ENCODE peak calls at places on chromosomes 3 and 15, in seven cellular contexts. One of them, this sample, is unnamed.

GRCh38 chr3:57952208-57952631 is 56.0 kb upstream of the FLNB start:
- DNase-seq in GM13976: no peak
- DNase-seq in astrocyte of the spinal cord: peak
- DNase-seq in MCF 10A: peak
- DNase-seq in nephron progenitor cell: peak
- DNase-seq in AG10803: peak
- DNase-seq in neural crest cell: no peak
- DNase-seq in this sample: no peak

GRCh38 chr3:46985588-46985987 is 6.1 kb downstream of the NBEAL2 start:
- DNase-seq in astrocyte of the spinal cord: no peak
- DNase-seq in nephron progenitor cell: no peak
- DNase-seq in AG10803: no peak
- DNase-seq in GM13976: no peak
- DNase-seq in neural crest cell: no peak
- DNase-seq in MCF 10A: no peak
- DNase-seq in this sample: no peak

GRCh38 chr3:42762046-42762724 is 10.9 kb downstream of the CCDC13 start:
- DNase-seq in astrocyte of the spinal cord: no peak
- DNase-seq in AG10803: peak
- DNase-seq in nephron progenitor cell: no peak
- DNase-seq in MCF 10A: no peak
- DNase-seq in neural crest cell: no peak
- DNase-seq in GM13976: no peak
- DNase-seq in this sample: no peak

GRCh38 chr3:30586806-30587486 is 19.5 kb upstream of the TGFBR2 start:
- DNase-seq in neural crest cell: no peak
- DNase-seq in astrocyte of the spinal cord: no peak
- DNase-seq in nephron progenitor cell: no peak
- DNase-seq in MCF 10A: no peak
- DNase-seq in GM13976: no peak
- DNase-seq in AG10803: no peak
- DNase-seq in this sample: no peak

GRCh38 chr3:157104928-157105652 is 54.9 kb downstream of the CCNL1 start:
- DNase-seq in GM13976: peak
- DNase-seq in nephron progenitor cell: no peak
- DNase-seq in astrocyte of the spinal cord: no peak
- DNase-seq in MCF 10A: no peak
- DNase-seq in neural crest cell: no peak
- DNase-seq in AG10803: no peak
- DNase-seq in this sample: no peak

GRCh38 chr15:24621630-24622215 is 53.9 kb upstream of the NPAP1 start:
- DNase-seq in MCF 10A: no peak
- DNase-seq in nephron progenitor cell: no peak
- DNase-seq in neural crest cell: no peak
- DNase-seq in GM13976: no peak
- DNase-seq in astrocyte of the spinal cord: no peak
- DNase-seq in AG10803: no peak
- DNase-seq in this sample: no peak

GRCh38 chr3:4392992-4393391 is 74.1 kb downstream of the SUMF1 start:
- DNase-seq in GM13976: no peak
- DNase-seq in nephron progenitor cell: no peak
- DNase-seq in AG10803: no peak
- DNase-seq in astrocyte of the spinal cord: no peak
- DNase-seq in neural crest cell: no peak
- DNase-seq in MCF 10A: no peak
- DNase-seq in this sample: no peak

GRCh38 chr3:195932418-195933043 is 24.2 kb upstream of the TNK2 start:
- DNase-seq in GM13976: no peak
- DNase-seq in neural crest cell: no peak
- DNase-seq in AG10803: no peak
- DNase-seq in MCF 10A: no peak
- DNase-seq in nephron progenitor cell: no peak
- DNase-seq in astrocyte of the spinal cord: no peak
- DNase-seq in this sample: no peak

GRCh38 chr3:194251007-194251406 is 100.1 kb downstream of the CPN2 start:
- DNase-seq in MCF 10A: no peak
- DNase-seq in neural crest cell: no peak
- DNase-seq in astrocyte of the spinal cord: no peak
- DNase-seq in AG10803: no peak
- DNase-seq in GM13976: no peak
- DNase-seq in nephron progenitor cell: no peak
- DNase-seq in this sample: no peak

GRCh38 chr15:65979316-65979715 is 110.0 kb downstream of the RAB11A start:
- DNase-seq in neural crest cell: no peak
- DNase-seq in AG10803: no peak
- DNase-seq in MCF 10A: peak
- DNase-seq in astrocyte of the spinal cord: no peak
- DNase-seq in GM13976: peak
- DNase-seq in nephron progenitor cell: peak
- DNase-seq in this sample: no peak

GRCh38 chr15:86929461-86929860 is 849.8 kb downstream of the AGBL1 start:
- DNase-seq in neural crest cell: no peak
- DNase-seq in astrocyte of the spinal cord: no peak
- DNase-seq in MCF 10A: no peak
- DNase-seq in AG10803: no peak
- DNase-seq in GM13976: no peak
- DNase-seq in nephron progenitor cell: no peak
- DNase-seq in this sample: no peak

GRCh38 chr3:127694467-127695215 is 21.9 kb downstream of the ABTB1 start:
- DNase-seq in astrocyte of the spinal cord: peak
- DNase-seq in GM13976: no peak
- DNase-seq in MCF 10A: peak
- DNase-seq in neural crest cell: no peak
- DNase-seq in AG10803: peak
- DNase-seq in nephron progenitor cell: no peak
- DNase-seq in this sample: no peak

GRCh38 chr3:19029837-19030835 is 118.2 kb upstream of the KCNH8 start:
- DNase-seq in nephron progenitor cell: no peak
- DNase-seq in neural crest cell: no peak
- DNase-seq in GM13976: no peak
- DNase-seq in astrocyte of the spinal cord: no peak
- DNase-seq in AG10803: no peak
- DNase-seq in MCF 10A: peak
- DNase-seq in this sample: no peak
- TF ChIP-seq CTCF in nephron progenitor cell: no peak
- TF ChIP-seq CTCF in neural crest cell: no peak
- TF ChIP-seq CTCF in GM13976: no peak
- TF ChIP-seq CTCF in astrocyte of the spinal cord: no peak
- TF ChIP-seq CTCF in AG10803: no peak
- TF ChIP-seq CTCF in MCF 10A: no peak
- TF ChIP-seq CTCF in this sample: no peak

DNA sequence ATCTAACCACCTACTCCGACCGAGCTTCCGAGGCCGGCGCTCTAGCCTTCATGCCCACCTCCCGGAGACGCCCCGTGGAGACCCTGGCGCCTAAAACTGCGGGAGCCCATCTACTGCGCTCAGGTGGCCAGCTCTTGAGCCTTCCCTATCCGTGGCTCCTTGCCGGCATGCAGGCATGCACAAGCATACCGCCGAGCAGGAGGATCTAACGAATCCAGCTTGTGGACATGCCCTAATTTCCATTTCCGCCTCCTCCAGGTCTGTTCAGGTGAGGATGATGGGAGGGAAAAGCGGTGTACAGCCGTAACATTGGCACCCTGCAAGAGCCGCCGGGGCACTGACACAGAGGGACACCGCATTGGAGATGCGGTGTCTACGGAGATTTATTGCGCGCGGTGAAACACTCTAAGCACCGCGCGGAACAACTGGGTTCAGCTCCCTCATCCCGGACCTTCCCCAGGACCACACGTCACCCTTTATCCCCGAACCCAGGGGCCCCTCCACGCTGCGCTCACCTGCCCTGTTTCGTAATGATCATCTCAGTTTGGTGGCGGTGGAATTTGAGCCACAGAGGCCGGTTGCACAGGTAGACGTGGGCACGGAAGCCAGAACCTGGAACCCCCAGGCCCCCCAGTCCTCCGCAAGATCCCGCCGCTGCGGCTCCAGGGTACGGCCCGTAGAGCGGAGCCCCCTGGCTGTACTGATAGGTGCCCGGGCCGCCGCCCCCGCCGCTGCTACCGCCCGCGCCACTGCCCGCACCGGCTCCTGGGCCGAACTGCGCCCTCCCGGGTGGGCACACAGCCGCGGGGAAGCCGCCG is 1.0 kb downstream of the EOMES start:
- DNase-seq in GM13976: no peak
- DNase-seq in AG10803: no peak
- DNase-seq in astrocyte of the spinal cord: no peak
- DNase-seq in neural crest cell: no peak
- DNase-seq in MCF 10A: peak
- DNase-seq in nephron progenitor cell: no peak
- DNase-seq in this sample: no peak
- TF ChIP-seq CTCF in GM13976: peak
- TF ChIP-seq CTCF in AG10803: no peak
- TF ChIP-seq CTCF in astrocyte of the spinal cord: no peak
- TF ChIP-seq CTCF in neural crest cell: no peak
- TF ChIP-seq CTCF in MCF 10A: no peak
- TF ChIP-seq CTCF in nephron progenitor cell: peak
- TF ChIP-seq CTCF in this sample: peak

DNA sequence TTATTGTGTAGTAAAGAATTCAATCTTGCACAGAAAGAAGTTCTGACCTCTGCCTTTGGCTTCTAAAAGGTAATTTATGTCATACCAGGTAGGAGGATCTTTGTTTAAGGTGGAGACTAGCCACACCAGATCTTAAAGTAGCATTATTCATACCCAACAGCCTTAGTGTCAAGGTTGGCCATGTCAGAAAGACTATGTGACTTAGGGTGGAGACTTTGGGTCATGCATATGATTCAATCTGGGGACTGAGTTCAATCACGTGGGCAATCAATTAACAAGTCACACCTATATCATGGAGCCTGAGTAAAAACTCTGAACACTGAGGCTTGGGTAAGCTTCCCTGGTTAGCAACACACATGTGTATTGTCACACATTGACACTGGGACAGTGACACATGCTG is 28.5 kb upstream of the ENTPD3 start:
- DNase-seq in nephron progenitor cell: no peak
- DNase-seq in neural crest cell: no peak
- DNase-seq in GM13976: no peak
- DNase-seq in astrocyte of the spinal cord: no peak
- DNase-seq in MCF 10A: no peak
- DNase-seq in AG10803: no peak
- DNase-seq in this sample: no peak
- TF ChIP-seq CTCF in nephron progenitor cell: no peak
- TF ChIP-seq CTCF in neural crest cell: no peak
- TF ChIP-seq CTCF in GM13976: no peak
- TF ChIP-seq CTCF in astrocyte of the spinal cord: no peak
- TF ChIP-seq CTCF in MCF 10A: no peak
- TF ChIP-seq CTCF in AG10803: no peak
- TF ChIP-seq CTCF in this sample: no peak

GRCh38 chr3:161171639-161172552 is 49.2 kb upstream of the NMD3 start:
- DNase-seq in astrocyte of the spinal cord: peak
- DNase-seq in nephron progenitor cell: no peak
- DNase-seq in MCF 10A: peak
- DNase-seq in AG10803: no peak
- DNase-seq in neural crest cell: no peak
- DNase-seq in GM13976: no peak
- DNase-seq in this sample: no peak
- TF ChIP-seq CTCF in astrocyte of the spinal cord: peak
- TF ChIP-seq CTCF in nephron progenitor cell: no peak
- TF ChIP-seq CTCF in MCF 10A: peak
- TF ChIP-seq CTCF in AG10803: peak
- TF ChIP-seq CTCF in neural crest cell: peak
- TF ChIP-seq CTCF in GM13976: no peak
- TF ChIP-seq CTCF in this sample: no peak

GRCh38 chr15:42591238-42591936 is 16.0 kb downstream of the STARD9 start:
- DNase-seq in AG10803: peak
- DNase-seq in neural crest cell: no peak
- DNase-seq in nephron progenitor cell: no peak
- DNase-seq in astrocyte of the spinal cord: peak
- DNase-seq in MCF 10A: peak
- DNase-seq in GM13976: no peak
- DNase-seq in this sample: no peak
- TF ChIP-seq CTCF in AG10803: peak
- TF ChIP-seq CTCF in neural crest cell: peak
- TF ChIP-seq CTCF in nephron progenitor cell: peak
- TF ChIP-seq CTCF in astrocyte of the spinal cord: peak
- TF ChIP-seq CTCF in MCF 10A: peak
- TF ChIP-seq CTCF in GM13976: peak
- TF ChIP-seq CTCF in this sample: peak